ENCODE peak calls at places on chromosomes 12 and 14, in eight cellular contexts. G is NCI-H460; F is CD8-positive, alpha-beta T cell; M is H1; R is T follicular helper cell; Q is NCI-H1436; J is brain microvascular endothelial cell; Y is glomerular endothelial cell. V is an unnamed sample.

GRCh38 chr12:65662590-65662989 is 161.7 kb upstream of the HMGA2 start:
- DNase-seq in G (no peak), F (no peak), M (no peak), R (no peak), Q (no peak), J (no peak), Y (no peak), V (no peak)

GRCh38 chr14:24418492-24418873 is 11.0 kb downstream of the CBLN3 start:
- DNase-seq in G (no peak), F (no peak), M (no peak), R (no peak), Q (no peak), J (no peak), Y (no peak), V (no peak)

GRCh38 chr14:20757963-20758362 is 10.2 kb upstream of the EDDM3B start:
- DNase-seq in G (no peak), F (no peak), M (peak; percentile 63), R (peak; percentile 4), Q (no peak), J (no peak), Y (no peak), V (no peak)

GRCh38 chr12:4648099-4648498 is 752 bp downstream of the AKAP3 start:
- DNase-seq in G (no peak), F (no peak), M (no peak), R (no peak), Q (no peak), J (no peak), Y (no peak), V (no peak)

GRCh38 chr12:6267007-6267721 is 43.3 kb upstream of the PLEKHG6 start:
- DNase-seq in G (no peak), F (no peak), M (no peak), R (no peak), Q (no peak), J (peak; percentile 10), Y (no peak), V (peak; percentile 91)

GRCh38 chr12:49825360-49825970 is 2.7 kb downstream of the NCKAP5L start:
- DNase-seq in G (no peak), F (no peak), M (no peak), R (no peak), Q (no peak), J (peak; percentile 37), Y (no peak), V (no peak)

GRCh38 chr12:132490481-132491348 is 764 bp downstream of the FBRSL1 start:
- DNase-seq in G (no peak), F (no peak), M (no peak), R (no peak), Q (no peak), J (no peak), Y (no peak), V (peak; percentile 2)

GRCh38 chr12:102119674-102120563 is at the start of the genes NUP37 and PARPBP:
- DNase-seq in G (peak; percentile 85), F (peak; percentile 86), M (peak; percentile 92), R (peak; percentile 88), Q (peak; percentile 83), J (peak; percentile 85), Y (peak; percentile 31), V (peak; percentile 84)

GRCh38 chr12:49564241-49565118 is 3.5 kb downstream of the MCRS1 start:
- DNase-seq in G (no peak), F (no peak), M (no peak), R (no peak), Q (no peak), J (no peak), Y (no peak), V (no peak)

GRCh38 chr12:68745904-68746571 is at the start of gene SLC35E3:
- DNase-seq in G (peak; percentile 90), F (peak; percentile 83), M (peak; percentile 92), R (peak; percentile 82), Q (peak; percentile 90), J (peak; percentile 82), Y (no peak), V (peak; percentile 87)

GRCh38 chr12:31117203-31118011 is 43.7 kb downstream of the DDX11 start:
- DNase-seq in G (no peak), F (peak; percentile 39), M (peak; percentile 85), R (peak; percentile 35), Q (peak; percentile 61), J (no peak), Y (no peak), V (no peak)

GRCh38 chr14:32306549-32306948 is 22.5 kb upstream of the AKAP6 start:
- DNase-seq in G (no peak), F (no peak), M (no peak), R (no peak), Q (no peak), J (peak; percentile 12), Y (no peak), V (no peak)

GRCh38 chr12:9134981-9135628 is 19.4 kb upstream of the A2M start:
- DNase-seq in G (no peak), F (no peak), M (peak; percentile 45), R (no peak), Q (no peak), J (no peak), Y (no peak), V (no peak)

GRCh38 chr12:114165921-114166320 is 199.8 kb upstream of the RBM19 start:
- DNase-seq in G (no peak), F (no peak), M (no peak), R (no peak), Q (no peak), J (no peak), Y (no peak), V (no peak)

GRCh38 chr12:128571906-128572305 is 251.9 kb downstream of the SLC15A4 start:
- DNase-seq in G (no peak), F (no peak), M (no peak), R (no peak), Q (no peak), J (no peak), Y (no peak), V (no peak)

GRCh38 chr12:132375747-132376463 is 46.5 kb upstream of the GALNT9 start:
- DNase-seq in G (no peak), F (no peak), M (no peak), R (no peak), Q (no peak), J (no peak), Y (no peak), V (no peak)

GRCh38 chr12:71415336-71416231 is 24.0 kb upstream of the LGR5 start:
- DNase-seq in G (peak; percentile 71), F (no peak), M (no peak), R (no peak), Q (peak; percentile 57), J (peak; percentile 41), Y (no peak), V (peak; percentile 51)

GRCh38 chr14:101251812-101252442 is 309.4 kb upstream of the DIO3 start:
- DNase-seq in G (no peak), F (no peak), M (no peak), R (no peak), Q (no peak), J (no peak), Y (no peak), V (no peak)

GRCh38 chr14:22549981-22550670 is 38.9 kb downstream of the DAD1 start:
- DNase-seq in G (no peak), F (no peak), M (no peak), R (peak; percentile 57), Q (no peak), J (peak; percentile 39), Y (no peak), V (no peak)

GRCh38 chr12:12356886-12357696 is at the start of gene BORCS5:
- DNase-seq in G (peak; percentile 93), F (peak; percentile 97), M (peak; percentile 97), R (peak; percentile 96), Q (peak; percentile 97), J (peak; percentile 87), Y (no peak), V (peak; percentile 89)

GRCh38 chr14:91038439-91038838 is 22.0 kb downstream of the RPS6KA5 start:
- DNase-seq in G (no peak), F (no peak), M (no peak), R (no peak), Q (no peak), J (no peak), Y (no peak), V (peak; percentile 8)

GRCh38 chr12:75814856-75815754 is 216.5 kb downstream of the PHLDA1 start:
- DNase-seq in G (no peak), F (no peak), M (no peak), R (no peak), Q (no peak), J (peak; percentile 95), Y (peak; percentile 92), V (peak; percentile 97)

GRCh38 chr14:61176686-61177085 is 104.5 kb downstream of the TMEM30B start:
- DNase-seq in G (no peak), F (no peak), M (no peak), R (no peak), Q (no peak), J (no peak), Y (no peak), V (no peak)

GRCh38 chr12:3304436-3305135 is 186.4 kb upstream of the PRMT8 start:
- DNase-seq in G (no peak), F (no peak), M (no peak), R (no peak), Q (no peak), J (peak; percentile 91), Y (peak; percentile 36), V (peak; percentile 98)

GRCh38 chr12:50099302-50100008 is 4.4 kb upstream of the GPD1 start:
- DNase-seq in G (no peak), F (no peak), M (no peak), R (no peak), Q (no peak), J (no peak), Y (no peak), V (no peak)

GRCh38 chr12:116982721-116983502 is 72.2 kb downstream of the FBXW8 start:
- DNase-seq in G (no peak), F (no peak), M (no peak), R (no peak), Q (no peak), J (peak; percentile 48), Y (no peak), V (peak; percentile 56)

GRCh38 chr12:74408601-74409166 is 129.0 kb upstream of the ATXN7L3B start:
- DNase-seq in G (no peak), F (no peak), M (no peak), R (no peak), Q (no peak), J (no peak), Y (no peak), V (no peak)

GRCh38 chr12:93626160-93626559 is 51.0 kb upstream of the CRADD start:
- DNase-seq in G (no peak), F (no peak), M (peak; percentile 6), R (no peak), Q (no peak), J (no peak), Y (no peak), V (no peak)

GRCh38 chr14:91333640-91334039 is 84.0 kb downstream of the CCDC88C start:
- DNase-seq in G (no peak), F (no peak), M (no peak), R (no peak), Q (no peak), J (no peak), Y (no peak), V (no peak)

GRCh38 chr12:51591020-51591901 is at the start of gene SCN8A:
- DNase-seq in G (no peak), F (no peak), M (peak; percentile 87), R (peak; percentile 21), Q (no peak), J (no peak), Y (no peak), V (peak; percentile 5)

GRCh38 chr14:27123162-27123561 is 525.3 kb upstream of the NOVA1 start:
- DNase-seq in G (no peak), F (no peak), M (no peak), R (no peak), Q (no peak), J (no peak), Y (no peak), V (no peak)

GRCh38 chr12:51961834-51962233 is 10.3 kb downstream of the ACVR1B start:
- DNase-seq in G (no peak), F (no peak), M (no peak), R (no peak), Q (no peak), J (no peak), Y (no peak), V (no peak)

GRCh38 chr14:92040431-92041040 is 677 bp upstream of the TRIP11 start:
- DNase-seq in G (peak; percentile 5), F (no peak), M (no peak), R (no peak), Q (no peak), J (peak; percentile 15), Y (no peak), V (no peak)

GRCh38 chr12:5318874-5319273 is 113.0 kb upstream of the NTF3 start:
- DNase-seq in G (no peak), F (no peak), M (no peak), R (no peak), Q (no peak), J (peak; percentile 75), Y (no peak), V (peak; percentile 25)